ENCODE peak calls at places on chromosomes 1 and 21, in four cellular contexts. One of them, this sample, is unnamed.

GRCh38 chr1:115183711-115184259 is 94.5 kb upstream of the TSPAN2 start:
- DNase-seq in PC-9: no peak
- DNase-seq in cardiac fibroblast: no peak
- DNase-seq in kidney epithelial cell: no peak
- DNase-seq in this sample: no peak

GRCh38 chr1:211951856-211952255 is 83.5 kb downstream of the INTS7 start:
- DNase-seq in PC-9: peak
- DNase-seq in cardiac fibroblast: peak
- DNase-seq in kidney epithelial cell: peak
- DNase-seq in this sample: peak

GRCh38 chr1:223531742-223532341 is 133.7 kb downstream of the CAPN8 start:
- DNase-seq in PC-9: peak
- DNase-seq in cardiac fibroblast: peak
- DNase-seq in kidney epithelial cell: no peak
- DNase-seq in this sample: no peak

GRCh38 chr1:6026095-6026809 is 19.4 kb upstream of the KCNAB2 start:
- DNase-seq in PC-9: peak
- DNase-seq in cardiac fibroblast: peak
- DNase-seq in kidney epithelial cell: no peak
- DNase-seq in this sample: no peak

GRCh38 chr1:163834778-163835177 is 513.0 kb downstream of the NUF2 start:
- DNase-seq in PC-9: no peak
- DNase-seq in cardiac fibroblast: peak
- DNase-seq in kidney epithelial cell: no peak
- DNase-seq in this sample: no peak

GRCh38 chr1:9419642-9420041 is 119.6 kb upstream of the SLC25A33 start:
- DNase-seq in PC-9: no peak
- DNase-seq in cardiac fibroblast: no peak
- DNase-seq in kidney epithelial cell: no peak
- DNase-seq in this sample: no peak

GRCh38 chr1:233732206-233732605 is 118.3 kb downstream of the KCNK1 start:
- DNase-seq in PC-9: no peak
- DNase-seq in cardiac fibroblast: no peak
- DNase-seq in kidney epithelial cell: no peak
- DNase-seq in this sample: no peak

GRCh38 chr21:42818328-42818749 is 61.0 kb downstream of the WDR4 start:
- DNase-seq in PC-9: no peak
- DNase-seq in cardiac fibroblast: peak
- DNase-seq in kidney epithelial cell: no peak
- DNase-seq in this sample: no peak

GRCh38 chr1:183881387-183882084 is 76.6 kb downstream of the RGL1 start:
- DNase-seq in PC-9: peak
- DNase-seq in cardiac fibroblast: peak
- DNase-seq in kidney epithelial cell: peak
- DNase-seq in this sample: no peak

GRCh38 chr1:55539652-55540512 is 324.7 kb upstream of the USP24 start:
- DNase-seq in PC-9: no peak
- DNase-seq in cardiac fibroblast: no peak
- DNase-seq in kidney epithelial cell: no peak
- DNase-seq in this sample: no peak

GRCh38 chr1:14347186-14347585 is 251.3 kb upstream of the KAZN start:
- DNase-seq in PC-9: no peak
- DNase-seq in cardiac fibroblast: no peak
- DNase-seq in kidney epithelial cell: no peak
- DNase-seq in this sample: no peak

GRCh38 chr1:200207711-200208126 is 180.2 kb downstream of the NR5A2 start:
- DNase-seq in PC-9: no peak
- DNase-seq in cardiac fibroblast: peak
- DNase-seq in kidney epithelial cell: no peak
- DNase-seq in this sample: no peak

GRCh38 chr1:24724345-24725208 is 20.7 kb upstream of the CLIC4 start:
- DNase-seq in PC-9: peak
- DNase-seq in cardiac fibroblast: peak
- DNase-seq in kidney epithelial cell: no peak
- DNase-seq in this sample: no peak

GRCh38 chr1:200258447-200259375 is 151.1 kb downstream of the ZNF281 start:
- DNase-seq in PC-9: peak
- DNase-seq in cardiac fibroblast: peak
- DNase-seq in kidney epithelial cell: no peak
- DNase-seq in this sample: no peak

GRCh38 chr1:175820456-175820855 is 77.1 kb upstream of the TNR start:
- DNase-seq in PC-9: no peak
- DNase-seq in cardiac fibroblast: no peak
- DNase-seq in kidney epithelial cell: no peak
- DNase-seq in this sample: no peak

GRCh38 chr21:45115141-45115540 is 40.8 kb downstream of the ADARB1 start:
- DNase-seq in PC-9: no peak
- DNase-seq in cardiac fibroblast: no peak
- DNase-seq in kidney epithelial cell: no peak
- DNase-seq in this sample: no peak

GRCh38 chr1:59497616-59498015 is 200.7 kb downstream of the FGGY start:
- DNase-seq in PC-9: no peak
- DNase-seq in cardiac fibroblast: no peak
- DNase-seq in kidney epithelial cell: no peak
- DNase-seq in this sample: no peak

GRCh38 chr1:92572520-92572919 is 85.8 kb upstream of the GFI1 start:
- DNase-seq in PC-9: no peak
- DNase-seq in cardiac fibroblast: no peak
- DNase-seq in kidney epithelial cell: no peak
- DNase-seq in this sample: no peak

GRCh38 chr1:226948996-226949395 is 8.9 kb downstream of the COQ8A start:
- DNase-seq in PC-9: no peak
- DNase-seq in cardiac fibroblast: no peak
- DNase-seq in kidney epithelial cell: no peak
- DNase-seq in this sample: no peak

GRCh38 chr1:51729824-51730284 is 113.0 kb downstream of the OSBPL9 start:
- DNase-seq in PC-9: no peak
- DNase-seq in cardiac fibroblast: peak
- DNase-seq in kidney epithelial cell: no peak
- DNase-seq in this sample: no peak

GRCh38 chr1:226967665-226968064 is 27.6 kb downstream of the COQ8A start:
- DNase-seq in PC-9: no peak
- DNase-seq in cardiac fibroblast: peak
- DNase-seq in kidney epithelial cell: no peak
- DNase-seq in this sample: no peak

GRCh38 chr1:47184771-47185677 is 4.8 kb downstream of the PDZK1IP1 start:
- DNase-seq in PC-9: no peak
- DNase-seq in cardiac fibroblast: no peak
- DNase-seq in kidney epithelial cell: no peak
- DNase-seq in this sample: no peak

GRCh38 chr1:159987186-159987585 is 33.1 kb upstream of the SLAMF9 start:
- DNase-seq in PC-9: no peak
- DNase-seq in cardiac fibroblast: no peak
- DNase-seq in kidney epithelial cell: no peak
- DNase-seq in this sample: no peak

GRCh38 chr21:37469441-37469840 is 102.9 kb downstream of the DYRK1A start:
- DNase-seq in PC-9: no peak
- DNase-seq in cardiac fibroblast: no peak
- DNase-seq in kidney epithelial cell: no peak
- DNase-seq in this sample: no peak

GRCh38 chr1:178768423-178768822 is 43.4 kb downstream of the RALGPS2 start:
- DNase-seq in PC-9: no peak
- DNase-seq in cardiac fibroblast: peak
- DNase-seq in kidney epithelial cell: no peak
- DNase-seq in this sample: no peak

GRCh38 chr1:85884372-85885035 is 176.3 kb upstream of the ZNHIT6 start:
- DNase-seq in PC-9: no peak
- DNase-seq in cardiac fibroblast: peak
- DNase-seq in kidney epithelial cell: no peak
- DNase-seq in this sample: no peak

GRCh38 chr1:45259053-45259452 is 52.6 kb upstream of the ZSWIM5 start:
- DNase-seq in PC-9: no peak
- DNase-seq in cardiac fibroblast: no peak
- DNase-seq in kidney epithelial cell: no peak
- DNase-seq in this sample: no peak

GRCh38 chr1:85343213-85343611 is 66.8 kb upstream of the BCL10 start:
- DNase-seq in PC-9: no peak
- DNase-seq in cardiac fibroblast: peak
- DNase-seq in kidney epithelial cell: no peak
- DNase-seq in this sample: no peak

GRCh38 chr1:201702936-201703335 is 126.0 kb upstream of the IPO9 start:
- DNase-seq in PC-9: no peak
- DNase-seq in cardiac fibroblast: peak
- DNase-seq in kidney epithelial cell: no peak
- DNase-seq in this sample: no peak

GRCh38 chr1:8871965-8872399 is 6.5 kb downstream of the ENO1 start:
- DNase-seq in PC-9: no peak
- DNase-seq in cardiac fibroblast: no peak
- DNase-seq in kidney epithelial cell: no peak
- DNase-seq in this sample: no peak

GRCh38 chr1:27603962-27604578 is at the start of gene AHDC1:
- DNase-seq in PC-9: peak
- DNase-seq in cardiac fibroblast: peak
- DNase-seq in kidney epithelial cell: peak
- DNase-seq in this sample: no peak

GRCh38 chr1:170663441-170664282 is at the start of gene PRRX1:
- DNase-seq in PC-9: no peak
- DNase-seq in cardiac fibroblast: peak
- DNase-seq in kidney epithelial cell: no peak
- DNase-seq in this sample: no peak

GRCh38 chr1:41342774-41343355 is 18.4 kb upstream of the FOXO6 start:
- DNase-seq in PC-9: no peak
- DNase-seq in cardiac fibroblast: no peak
- DNase-seq in kidney epithelial cell: no peak
- DNase-seq in this sample: no peak

GRCh38 chr1:60732977-60733401 is 349.4 kb upstream of the NFIA start:
- DNase-seq in PC-9: no peak
- DNase-seq in cardiac fibroblast: no peak
- DNase-seq in kidney epithelial cell: no peak
- DNase-seq in this sample: no peak
- TF ChIP-seq CTCF in PC-9: no peak
- TF ChIP-seq CTCF in cardiac fibroblast: no peak
- TF ChIP-seq CTCF in kidney epithelial cell: no peak
- TF ChIP-seq CTCF in this sample: no peak

GRCh38 chr1:17591814-17592430 is 52.4 kb downstream of the ARHGEF10L start:
- DNase-seq in PC-9: no peak
- DNase-seq in cardiac fibroblast: no peak
- DNase-seq in kidney epithelial cell: no peak
- DNase-seq in this sample: no peak
- H3K4me3 ChIP-seq in PC-9: no peak
- H3K4me3 ChIP-seq in cardiac fibroblast: no peak
- H3K4me3 ChIP-seq in kidney epithelial cell: no peak
- H3K4me3 ChIP-seq in this sample: no peak

DNA sequence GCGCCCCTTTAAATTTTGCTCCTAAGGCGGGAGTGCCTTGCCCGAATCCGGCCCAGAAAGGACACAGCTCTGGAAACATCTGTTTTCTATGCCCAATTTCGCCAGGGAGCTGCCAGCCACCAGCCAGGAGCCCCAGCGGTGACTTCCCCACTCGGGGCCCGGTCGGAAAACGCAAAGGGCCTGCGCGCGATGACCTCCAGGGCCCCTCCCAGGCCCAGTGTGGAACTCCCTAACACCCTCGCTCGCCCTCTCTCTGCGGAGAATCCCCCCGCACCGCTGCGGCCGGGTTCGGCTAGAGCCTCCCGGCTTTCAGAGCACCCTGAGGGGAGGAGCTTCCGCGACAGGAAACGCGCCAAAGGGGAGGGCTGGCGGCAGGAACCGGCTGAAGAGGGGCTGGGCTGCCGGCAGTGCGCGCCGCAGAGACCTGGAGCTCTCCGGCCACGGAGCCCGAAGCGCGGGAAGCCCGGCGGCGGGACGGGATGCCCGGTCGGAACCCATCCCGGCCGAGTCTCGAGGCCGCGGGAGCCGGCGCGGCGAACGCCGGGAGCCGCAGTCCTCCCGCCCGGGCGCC is 505 bp downstream of the CLSPN start:
- DNase-seq in PC-9: peak
- DNase-seq in cardiac fibroblast: peak
- DNase-seq in kidney epithelial cell: peak
- DNase-seq in this sample: no peak
- TF ChIP-seq CTCF in PC-9: no peak
- TF ChIP-seq CTCF in cardiac fibroblast: peak
- TF ChIP-seq CTCF in kidney epithelial cell: peak
- TF ChIP-seq CTCF in this sample: no peak

GRCh38 chr1:204683284-204684205 is 2.0 kb downstream of the LRRN2 start:
- DNase-seq in PC-9: no peak
- DNase-seq in cardiac fibroblast: no peak
- DNase-seq in kidney epithelial cell: no peak
- DNase-seq in this sample: no peak
- H3K4me3 ChIP-seq in PC-9: no peak
- H3K4me3 ChIP-seq in cardiac fibroblast: no peak
- H3K4me3 ChIP-seq in kidney epithelial cell: no peak
- H3K4me3 ChIP-seq in this sample: no peak

This sample was measured in epithelial cell of proximal tubule.